ENCODE peak calls at places on chromosomes 13 and 19, in seven cellular contexts. C, T, Q, X, B, O and Z are unnamed samples.

GRCh38 chr13:107562222-107562621 is 653.1 kb downstream of the LIG4 start:
- DNase-seq in C (no peak), B (no peak), Q (no peak), X (no peak), T (no peak), O (no peak), Z (no peak)

GRCh38 chr19:12778020-12778904 is 2.9 kb upstream of the HOOK2 start:
- DNase-seq in C (peak), B (no peak), Q (peak), O (no peak), X (peak), T (peak), Z (peak)

GRCh38 chr13:37194428-37194861 is 89.0 kb upstream of the CSNK1A1L start:
- DNase-seq in T (no peak), C (peak), B (no peak), X (no peak), Q (no peak), O (no peak), Z (peak)

GRCh38 chr13:34750078-34750703 is 191.9 kb upstream of the NBEA start:
- DNase-seq in B (no peak), T (no peak), Q (no peak), X (no peak), C (no peak), O (no peak), Z (no peak)

GRCh38 chr19:12779162-12779993 is 4.0 kb upstream of the HOOK2 start:
- DNase-seq in B (no peak), Q (no peak), C (peak), O (no peak), T (no peak), X (no peak), Z (peak)

GRCh38 chr13:46295531-46296464 is 84.1 kb downstream of the LRRC63 start:
- DNase-seq in O (peak), C (peak), X (peak), T (peak), Q (peak), B (no peak), Z (no peak)

GRCh38 chr13:94351292-94352000 is 128.0 kb downstream of the DCT start:
- DNase-seq in O (no peak), X (peak), Q (no peak), C (no peak), B (no peak), T (no peak), Z (no peak)

GRCh38 chr19:12647047-12647446 is 19.5 kb downstream of the MAN2B1 start:
- DNase-seq in T (no peak), B (no peak), Q (no peak), C (no peak), O (no peak), X (no peak), Z (no peak)

GRCh38 chr13:40017662-40018262 is 362.3 kb downstream of the COG6 start:
- DNase-seq in C (no peak), T (no peak), O (no peak), Q (no peak), X (no peak), B (no peak), Z (no peak)